ENCODE peak calls at places on chromosomes 1 and 21, in six cellular contexts. Y is K562, L is NCI-H510A treated with DMSO at 0.1 percent for 48 hours, C is NCI-H774, H is NCI-H1694, X is MCF 10A. B is an unnamed sample.

GRCh38 chr1:98323396-98323795 is 338.1 kb upstream of the SNX7 start:
- DNase-seq in Y (no peak), L (no peak), C (no peak), H (no peak), X (peak), B (peak)

GRCh38 chr1:20634594-20635084 is 1.4 kb downstream of the PINK1 start:
- DNase-seq in Y (no peak), L (peak), C (no peak), H (no peak), X (peak), B (peak)

GRCh38 chr1:189939967-189940366 is 537.7 kb downstream of the BRINP3 start:
- DNase-seq in Y (no peak), L (no peak), C (no peak), H (no peak), X (peak), B (no peak)

GRCh38 chr1:65812065-65812464 is 19.4 kb downstream of the PDE4B start:
- DNase-seq in Y (peak), L (peak), C (peak), H (no peak), X (peak), B (peak)

GRCh38 chr1:64908567-64908966 is 57.8 kb downstream of the JAK1 start:
- DNase-seq in Y (no peak), L (no peak), C (no peak), H (no peak), X (no peak), B (no peak)

GRCh38 chr1:24901791-24902470 is 28.1 kb downstream of the RUNX3 start:
- DNase-seq in Y (no peak), L (no peak), C (no peak), H (no peak), X (no peak), B (peak)

GRCh38 chr1:205842177-205842576 is 7.8 kb downstream of the PM20D1 start:
- DNase-seq in Y (no peak), L (no peak), C (no peak), H (no peak), X (no peak), B (no peak)

GRCh38 chr21:35614412-35614901 is 445.9 kb downstream of the SETD4 start:
- DNase-seq in Y (peak), L (no peak), C (no peak), H (no peak), X (peak), B (peak)

GRCh38 chr1:21816602-21817302 is 4.7 kb downstream of the LDLRAD2 start:
- DNase-seq in Y (no peak), L (peak), C (no peak), H (no peak), X (peak), B (peak)

GRCh38 chr1:48536477-48536876 is 64.5 kb upstream of the SPATA6 start:
- DNase-seq in Y (no peak), L (peak), C (peak), H (no peak), X (no peak), B (no peak)

GRCh38 chr1:113057006-113057405 is 16.0 kb upstream of the LRIG2 start:
- DNase-seq in Y (no peak), L (peak), C (peak), H (no peak), X (no peak), B (no peak)

GRCh38 chr1:46130144-46130543 is 2.3 kb downstream of the PIK3R3 start:
- DNase-seq in Y (no peak), L (no peak), C (no peak), H (no peak), X (no peak), B (no peak)

GRCh38 chr1:111561328-111561727 is 57.9 kb upstream of the ADORA3 start:
- DNase-seq in Y (no peak), L (no peak), C (no peak), H (no peak), X (no peak), B (no peak)

GRCh38 chr1:72075411-72075810 is 206.9 kb downstream of the NEGR1 start:
- DNase-seq in Y (no peak), L (no peak), C (no peak), H (no peak), X (no peak), B (no peak)

B was measured in AG20443.